ENCODE peak calls at places on chromosome 14, in nine cellular contexts. D is A549, M is GM19239, N is left ventricle myocardium superior, V is HEK293T, Y is amniotic stem cell, U is lung, C is left colon, Q is H54. O is an unnamed sample.

GRCh38 chr14:30518867-30519266 is 40.1 kb upstream of the G2E3 start:
- DNase-seq in Y (no peak), U (no peak), M (no peak), C (no peak), D (no peak), V (no peak), Q (no peak), N (no peak), O (no peak)

GRCh38 chr14:98711453-98711852 is 560.5 kb downstream of the BCL11B start:
- DNase-seq in U (no peak), V (no peak), Q (no peak), M (no peak), N (no peak), D (no peak), Y (no peak), C (no peak), O (no peak)

GRCh38 chr14:73943083-73943482 is 6.8 kb downstream of the FAM161B start:
- DNase-seq in D (no peak), Y (no peak), C (no peak), Q (no peak), N (no peak), M (no peak), V (no peak), U (peak), O (no peak)

GRCh38 chr14:87888136-87888999 is 104.6 kb downstream of the GALC start:
- DNase-seq in C (no peak), V (peak), Y (no peak), D (peak), U (no peak), M (no peak), N (peak), Q (no peak), O (peak)

GRCh38 chr14:91149462-91149861 is 35.6 kb downstream of the DGLUCY start:
- DNase-seq in C (peak), V (no peak), M (no peak), N (no peak), U (peak), D (peak), Q (peak), Y (peak), O (no peak)

GRCh38 chr14:89844508-89844907 is 110.0 kb downstream of the EFCAB11 start:
- DNase-seq in Y (no peak), V (no peak), Q (no peak), D (no peak), M (no peak), C (no peak), N (no peak), U (no peak), O (no peak)

GRCh38 chr14:55588259-55588699 is 8.3 kb downstream of the KTN1 start:
- DNase-seq in C (no peak), Q (no peak), N (no peak), D (no peak), M (no peak), U (no peak), Y (no peak), V (no peak), O (no peak)

GRCh38 chr14:74980746-74981661 is 21.7 kb upstream of the EIF2B2 start:
- DNase-seq in C (no peak), M (no peak), D (no peak), Q (peak), N (no peak), U (no peak), Y (no peak), V (peak), O (no peak)

O was measured in activated T-cell treated with anti-CD3 and anti-CD28 coated beads, Interleukin-2, amount 50 U/mL, for 24 hours.